ENCODE peak calls at places on chromosomes 6 and 20, in four cellular contexts. N, B, W and S are unnamed samples.

GRCh38 chr20:17808357-17808756 is 108.6 kb downstream of the BANF2 start:
- DNase-seq in N (no peak), W (peak; percentile 42), B (no peak), S (no peak)

GRCh38 chr20:16011061-16011460 is 562.2 kb downstream of the KIF16B start:
- DNase-seq in B (no peak), W (no peak), N (no peak), S (no peak)

GRCh38 chr6:110419028-110419739 is 3.8 kb upstream of the DDO start:
- DNase-seq in B (no peak), W (peak; percentile 77), N (no peak), S (no peak)

GRCh38 chr6:168773788-168774187 is 332.8 kb downstream of the SMOC2 start:
- DNase-seq in N (no peak), W (no peak), B (no peak), S (no peak)

GRCh38 chr6:100347901-100348550 is 116.7 kb downstream of the SIM1 start:
- DNase-seq in N (no peak), W (no peak), B (no peak), S (no peak)

GRCh38 chr6:20922743-20923142 is 388.5 kb downstream of the CDKAL1 start:
- DNase-seq in N (no peak), W (no peak), B (no peak), S (no peak)

GRCh38 chr6:133623065-133623464 is 265.8 kb upstream of the TCF21 start:
- DNase-seq in B (no peak), W (no peak), N (no peak), S (no peak)

GRCh38 chr6:53023323-53023722 is 28.2 kb upstream of the GSTA4 start:
- DNase-seq in B (no peak), W (no peak), N (no peak), S (no peak)

GRCh38 chr6:125899726-125900182 is 56.8 kb upstream of the HINT3 start:
- DNase-seq in N (no peak), W (peak; percentile 86), B (no peak), S (no peak)

GRCh38 chr20:45355209-45355608 is 7.0 kb upstream of the SDC4 start:
- DNase-seq in B (no peak), N (no peak), W (no peak), S (no peak)

GRCh38 chr20:2558581-2559301 is 22.4 kb downstream of the TMC2 start:
- DNase-seq in W (no peak), N (no peak), B (no peak), S (no peak)

GRCh38 chr6:1313364-1313754 is 1.5 kb downstream of the FOXQ1 start:
- DNase-seq in W (no peak), N (no peak), B (no peak), S (peak; percentile 26)

GRCh38 chr20:57660510-57661199 is 40.4 kb upstream of the ZBP1 start:
- DNase-seq in N (no peak), W (no peak), B (no peak), S (no peak)

GRCh38 chr6:27059621-27060425 is 187.7 kb upstream of the PRSS16 start:
- DNase-seq in N (no peak), W (peak; percentile 42), B (no peak), S (no peak)

GRCh38 chr20:51661609-51662178 is 106.5 kb downstream of the ATP9A start:
- DNase-seq in N (no peak), B (no peak), W (peak; percentile 95), S (no peak)

GRCh38 chr20:58127731-58128130 is 100.7 kb downstream of the ANKRD60 start:
- DNase-seq in W (peak; percentile 26), B (no peak), N (no peak), S (no peak)

GRCh38 chr6:170388113-170388512 is 81.6 kb downstream of the FAM120B start:
- DNase-seq in W (no peak), N (no peak), B (no peak), S (no peak)

GRCh38 chr6:150681992-150682391 is 82.3 kb downstream of the PLEKHG1 start:
- DNase-seq in W (no peak), B (no peak), N (no peak), S (no peak)

GRCh38 chr6:43665376-43665775 is 20.5 kb downstream of the RSPH9 start:
- DNase-seq in W (no peak), B (no peak), N (no peak), S (no peak)

GRCh38 chr20:37519508-37520416 is 1.3 kb upstream of the NNAT start:
- DNase-seq in W (peak; percentile 70), B (no peak), N (no peak), S (peak; percentile 39)

GRCh38 chr6:44161997-44162338 is 3.3 kb downstream of the CAPN11 start:
- DNase-seq in B (no peak), N (no peak), W (no peak), S (no peak)

GRCh38 chr6:14743465-14744211 is 502.2 kb upstream of the JARID2 start:
- DNase-seq in N (peak; percentile 82), W (peak; percentile 21), B (no peak), S (no peak)

GRCh38 chr20:9103955-9104354 is 35.1 kb downstream of the PLCB4 start:
- DNase-seq in N (no peak), W (no peak), B (no peak), S (no peak)

GRCh38 chr6:33672808-33673207 is 38.7 kb downstream of the UQCC2 start:
- DNase-seq in W (peak; percentile 78), N (peak; percentile 76), B (no peak), S (peak; percentile 30)

GRCh38 chr6:14118444-14118843 is 872 bp downstream of the CD83 start:
- DNase-seq in W (no peak), N (no peak), B (no peak), S (no peak)

GRCh38 chr20:53698321-53698978 is 104.8 kb upstream of the ZNF217 start:
- DNase-seq in W (no peak), B (no peak), N (no peak), S (no peak)

GRCh38 chr20:63617876-63618265 is 9.0 kb downstream of the GMEB2 start:
- DNase-seq in B (no peak), W (no peak), N (no peak), S (no peak)

GRCh38 chr6:107116328-107116892 is 1.1 kb upstream of the BEND3 start:
- DNase-seq in W (no peak), B (no peak), N (peak; percentile 38), S (no peak)

GRCh38 chr6:107973594-107973993 is 15.6 kb upstream of the SEC63 start:
- DNase-seq in B (no peak), W (no peak), N (no peak), S (no peak)

GRCh38 chr6:70860044-70860443 is 96.8 kb downstream of the B3GAT2 start:
- DNase-seq in W (no peak), N (no peak), B (no peak), S (no peak)

GRCh38 chr6:10407018-10407673 is 7.7 kb downstream of the TFAP2A start:
- DNase-seq in W (no peak), N (no peak), B (no peak), S (no peak)

GRCh38 chr20:39112196-39112743 is 150.1 kb downstream of the DHX35 start:
- DNase-seq in N (peak; percentile 82), W (peak; percentile 65), B (no peak), S (peak; percentile 82)

GRCh38 chr6:35042451-35042850 is 98.7 kb downstream of the TCP11 start:
- DNase-seq in N (no peak), B (no peak), W (no peak), S (no peak)

GRCh38 chr20:3163099-3164042 is 3.7 kb upstream of the FASTKD5 start:
- DNase-seq in B (no peak), W (no peak), N (no peak), S (no peak)

GRCh38 chr6:81694214-81694613 is 58.3 kb downstream of the TENT5A start:
- DNase-seq in W (no peak), N (no peak), B (no peak), S (no peak)

GRCh38 chr20:50788045-50788867 is 6.6 kb upstream of the BCAS4 start:
- DNase-seq in W (peak; percentile 83), N (peak; percentile 68), B (no peak), S (peak; percentile 35)

GRCh38 chr6:40355532-40355931 is 231.6 kb downstream of the LRFN2 start:
- DNase-seq in W (no peak), B (no peak), N (no peak), S (peak; percentile 1)
- TF ChIP-seq FOXK2 in W (no peak), B (no peak), N (no peak), S (no peak)

DNA sequence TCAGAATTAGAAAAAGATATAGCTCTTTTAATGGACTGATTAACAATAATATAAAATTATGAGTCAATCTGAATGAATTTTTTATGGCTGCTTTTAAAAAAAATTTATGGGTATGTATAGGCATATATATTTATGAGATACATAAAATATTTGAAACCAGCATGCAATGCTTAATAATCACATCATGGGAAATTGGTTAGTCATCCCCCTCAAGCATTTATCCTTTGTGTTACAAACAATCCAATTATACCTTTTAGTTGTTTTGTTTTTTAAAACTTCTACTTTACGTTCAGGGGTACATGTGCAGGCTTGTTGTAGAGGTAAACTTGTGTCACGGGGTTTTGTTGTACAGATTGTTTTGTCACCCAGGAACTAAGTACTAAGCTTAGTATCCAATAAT is 63.4 kb upstream of the HMGCLL1 start:
- DNase-seq in W (no peak), B (no peak), N (no peak), S (no peak)
- TF ChIP-seq FOXK2 in W (no peak), B (no peak), N (no peak), S (no peak)

GRCh38 chr6:31401403-31401802 is 2.0 kb upstream of the MICA start:
- DNase-seq in W (peak; percentile 69), B (no peak), N (no peak), S (no peak)
- TF ChIP-seq FOXK2 in W (no peak), B (no peak), N (no peak), S (no peak)

DNA sequence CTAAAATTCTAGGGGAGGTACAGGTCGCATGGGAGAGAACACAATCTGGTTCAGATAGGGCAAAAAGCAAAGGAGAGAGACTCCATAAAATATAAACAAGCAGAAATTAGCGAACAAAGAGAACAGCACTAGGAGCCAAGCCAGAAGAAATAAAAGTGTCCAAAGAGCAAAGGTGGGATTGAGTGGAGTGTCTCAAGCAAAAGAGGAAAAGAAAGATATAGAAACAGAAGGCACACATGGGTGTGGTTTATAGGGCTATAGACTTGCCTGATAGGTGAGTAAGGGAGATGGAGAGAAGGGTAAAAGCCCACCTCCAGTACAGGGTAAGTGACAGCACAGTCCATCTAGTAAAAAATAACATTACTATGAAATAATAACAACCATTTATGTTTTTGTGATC is 36.5 kb upstream of the IRAK1BP1 start:
- DNase-seq in W (no peak), N (no peak), B (no peak), S (no peak)
- TF ChIP-seq FOXK2 in W (no peak), N (no peak), B (no peak), S (no peak)

GRCh38 chr6:105204331-105204730 is 24.5 kb upstream of the POPDC3 start:
- DNase-seq in W (no peak), N (no peak), B (no peak), S (no peak)

GRCh38 chr6:105199711-105200110 is 19.9 kb upstream of the POPDC3 start:
- DNase-seq in W (no peak), B (no peak), N (no peak), S (no peak)

GRCh38 chr6:105200133-105200730 is 20.4 kb upstream of the POPDC3 start:
- DNase-seq in W (no peak), B (no peak), N (no peak), S (no peak)

GRCh38 chr6:105204768-105205167 is 25.0 kb upstream of the POPDC3 start:
- DNase-seq in B (no peak), W (no peak), N (no peak), S (no peak)

DNA sequence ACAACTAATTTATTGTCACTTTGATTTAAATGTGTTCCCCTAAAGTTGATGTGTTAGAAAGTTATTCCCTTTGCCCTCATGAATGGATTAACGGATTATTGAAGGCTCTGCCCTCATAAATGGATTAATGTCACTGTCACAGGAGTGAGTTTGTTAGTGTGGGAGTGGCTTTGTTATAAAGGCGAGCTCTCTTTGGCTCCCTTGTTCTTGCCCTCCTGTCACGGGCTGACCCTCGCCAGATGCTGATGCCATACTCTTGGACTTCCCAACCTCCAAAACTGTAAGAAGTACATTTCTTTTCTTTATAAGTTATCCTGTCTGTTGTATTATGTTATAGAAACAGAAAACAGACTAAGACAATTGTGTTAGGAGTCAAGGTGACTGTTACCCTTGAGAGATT is 22.7 kb upstream of the POPDC3 start:
- DNase-seq in B (no peak), N (no peak), W (no peak), S (no peak)
- TF ChIP-seq FOXK2 in B (no peak), N (no peak), W (no peak), S (no peak)